ENCODE peak calls at places on chromosomes 16 and 17, in nine cellular contexts. F is fibroblast of the aortic adventitia, K is hepatocyte, H is esophagus squamous epithelium, O is AG04450, E is kidney epithelial cell, N is coronary artery, B is uterus, I is brain microvascular endothelial cell. G is an unnamed sample.

GRCh38 chr17:80114758-80115157 is 13.4 kb downstream of the GAA start:
- DNase-seq in F (no peak), K (no peak), H (no peak), O (no peak), E (no peak), N (no peak), B (no peak), I (no peak), G (no peak)

GRCh38 chr16:9092963-9093477 is 1.6 kb downstream of the HAPSTR1 start:
- DNase-seq in F (no peak), K (peak), H (no peak), O (no peak), E (no peak), N (no peak), B (peak), I (no peak), G (no peak)

GRCh38 chr17:142876-143784 is 5.8 kb downstream of the SCGB1C2 start:
- DNase-seq in F (no peak), K (no peak), H (no peak), O (no peak), E (no peak), N (no peak), B (no peak), I (no peak), G (no peak)

GRCh38 chr17:67891481-67892119 is 66.3 kb downstream of the BPTF start:
- DNase-seq in F (peak), K (peak), H (no peak), O (peak), E (peak), N (no peak), B (no peak), I (peak), G (peak)

GRCh38 chr17:49977463-49978389 is 8.7 kb downstream of the DLX4 start:
- DNase-seq in F (no peak), K (no peak), H (no peak), O (no peak), E (no peak), N (no peak), B (no peak), I (no peak), G (no peak)

GRCh38 chr16:4021070-4021779 is 95.0 kb downstream of the ADCY9 start:
- DNase-seq in F (peak), K (peak), H (no peak), O (no peak), E (peak), N (no peak), B (no peak), I (no peak), G (peak)

GRCh38 chr16:81526935-81527334 is 82.3 kb downstream of the CMIP start:
- DNase-seq in F (peak), K (peak), H (no peak), O (no peak), E (no peak), N (no peak), B (no peak), I (peak), G (no peak)

GRCh38 chr17:40616592-40616991 is 31.0 kb downstream of the SMARCE1 start:
- DNase-seq in F (no peak), K (no peak), H (no peak), O (no peak), E (no peak), N (no peak), B (no peak), I (no peak), G (no peak)

GRCh38 chr17:34669511-34669910 is 90.1 kb downstream of the TMEM132E start:
- DNase-seq in F (no peak), K (no peak), H (no peak), O (no peak), E (no peak), N (peak), B (no peak), I (no peak), G (no peak)

GRCh38 chr16:75614247-75614897 is 8.7 kb downstream of the ADAT1 start:
- DNase-seq in F (peak), K (no peak), H (no peak), O (no peak), E (no peak), N (no peak), B (no peak), I (peak), G (peak)

GRCh38 chr16:30526137-30526822 is at the start of gene ZNF768:
- DNase-seq in F (peak), K (peak), H (no peak), O (no peak), E (no peak), N (no peak), B (peak), I (no peak), G (peak)

GRCh38 chr16:57619606-57620315 is 8.7 kb upstream of the ADGRG1 start:
- DNase-seq in F (no peak), K (peak), H (no peak), O (no peak), E (no peak), N (peak), B (peak), I (no peak), G (no peak)

GRCh38 chr16:73711441-73712080 is 585.1 kb upstream of the PSMD7 start:
- DNase-seq in F (no peak), K (no peak), H (no peak), O (no peak), E (no peak), N (no peak), B (no peak), I (no peak), G (no peak)

GRCh38 chr16:65118866-65119265 is 3.0 kb downstream of the CDH11 start:
- DNase-seq in F (no peak), K (no peak), H (no peak), O (no peak), E (no peak), N (no peak), B (no peak), I (no peak), G (no peak)

GRCh38 chr17:47967607-47968252 is 3.2 kb upstream of the CDK5RAP3 start:
- DNase-seq in F (peak), K (peak), H (no peak), O (peak), E (no peak), N (no peak), B (peak), I (peak), G (peak)

GRCh38 chr17:75853410-75853809 is 1.7 kb downstream of the WBP2 start:
- DNase-seq in F (no peak), K (no peak), H (no peak), O (no peak), E (no peak), N (no peak), B (no peak), I (peak), G (peak)

GRCh38 chr17:56639517-56639916 is 46.0 kb downstream of the NOG start:
- DNase-seq in F (no peak), K (no peak), H (no peak), O (no peak), E (no peak), N (no peak), B (no peak), I (no peak), G (no peak)

GRCh38 chr17:78317817-78318400 is 42.0 kb downstream of the SOCS3 start:
- DNase-seq in F (no peak), K (no peak), H (no peak), O (no peak), E (no peak), N (no peak), B (no peak), I (no peak), G (no peak)

GRCh38 chr16:526181-527014 is 1.1 kb upstream of the CAPN15 start:
- DNase-seq in F (peak), K (peak), H (no peak), O (no peak), E (no peak), N (peak), B (no peak), I (no peak), G (no peak)

GRCh38 chr17:66290097-66290722 is 12.2 kb upstream of the PRKCA start:
- DNase-seq in F (no peak), K (no peak), H (no peak), O (no peak), E (no peak), N (no peak), B (no peak), I (no peak), G (no peak)

GRCh38 chr16:69318911-69319289 is 7.8 kb downstream of the VPS4A start:
- DNase-seq in F (no peak), K (no peak), H (no peak), O (no peak), E (no peak), N (no peak), B (peak), I (no peak), G (no peak)

GRCh38 chr16:64975821-64976220 is 146.0 kb downstream of the CDH11 start:
- DNase-seq in F (peak), K (no peak), H (no peak), O (no peak), E (no peak), N (no peak), B (no peak), I (no peak), G (peak)

GRCh38 chr17:12667299-12667958 is 1.7 kb downstream of the MYOCD start:
- DNase-seq in F (peak), K (peak), H (no peak), O (peak), E (no peak), N (no peak), B (peak), I (peak), G (peak)

GRCh38 chr17:15659236-15659635 is 24.9 kb downstream of the TRIM16 start:
- DNase-seq in F (no peak), K (no peak), H (no peak), O (no peak), E (no peak), N (no peak), B (no peak), I (no peak), G (no peak)

GRCh38 chr17:57062865-57063264 is 22.2 kb upstream of the AKAP1 start:
- DNase-seq in F (no peak), K (no peak), H (no peak), O (no peak), E (no peak), N (no peak), B (no peak), I (no peak), G (no peak)

GRCh38 chr16:70252355-70252988 is 732 bp upstream of the EXOSC6 start:
- DNase-seq in F (peak), K (no peak), H (no peak), O (no peak), E (no peak), N (no peak), B (no peak), I (no peak), G (peak)

GRCh38 chr17:50926523-50926922 is 60.4 kb upstream of the TOB1 start:
- DNase-seq in F (no peak), K (no peak), H (no peak), O (no peak), E (no peak), N (no peak), B (no peak), I (no peak), G (no peak)

GRCh38 chr17:1906622-1907021 is 76.8 kb downstream of the RPA1 start:
- DNase-seq in F (peak), K (peak), H (no peak), O (no peak), E (no peak), N (no peak), B (no peak), I (no peak), G (no peak)

GRCh38 chr16:9370071-9370491 is 278.6 kb downstream of the HAPSTR1 start:
- DNase-seq in F (no peak), K (no peak), H (no peak), O (no peak), E (no peak), N (no peak), B (no peak), I (no peak), G (no peak)

GRCh38 chr17:74690409-74690825 is 22.3 kb downstream of the CD300LF start:
- DNase-seq in F (no peak), K (peak), H (no peak), O (no peak), E (no peak), N (no peak), B (no peak), I (no peak), G (no peak)

GRCh38 chr16:12132850-12133249 is 156.3 kb downstream of the SNX29 start:
- DNase-seq in F (no peak), K (no peak), H (no peak), O (no peak), E (no peak), N (no peak), B (no peak), I (no peak), G (no peak)

GRCh38 chr16:82070656-82071369 is 35.8 kb downstream of the HSD17B2 start:
- DNase-seq in F (peak), K (no peak), H (no peak), O (peak), E (peak), N (no peak), B (no peak), I (peak), G (peak)

GRCh38 chr16:11627822-11628457 is 40.3 kb upstream of the SNN start:
- DNase-seq in F (peak), K (peak), H (no peak), O (no peak), E (peak), N (no peak), B (no peak), I (no peak), G (no peak)

GRCh38 chr16:71540-72341 is 690 bp downstream of the RHBDF1 start:
- DNase-seq in F (peak), K (peak), H (no peak), O (no peak), E (no peak), N (peak), B (peak), I (peak), G (peak)

GRCh38 chr17:57514614-57515013 is 230.5 kb downstream of the CCDC182 start:
- DNase-seq in F (no peak), K (no peak), H (no peak), O (no peak), E (no peak), N (no peak), B (no peak), I (no peak), G (no peak)

GRCh38 chr17:7177954-7178477 is 1.2 kb downstream of the ASGR1 start:
- DNase-seq in F (no peak), K (peak), H (no peak), O (no peak), E (no peak), N (no peak), B (no peak), I (no peak), G (peak)

GRCh38 chr16:52872706-52873105 is 180.0 kb downstream of the CHD9NB start:
- DNase-seq in F (no peak), K (no peak), H (no peak), O (no peak), E (no peak), N (no peak), B (no peak), I (no peak), G (no peak)

GRCh38 chr16:52871481-52871880 is 181.2 kb downstream of the CHD9NB start:
- DNase-seq in F (no peak), K (no peak), H (no peak), O (no peak), E (no peak), N (no peak), B (no peak), I (no peak), G (no peak)

GRCh38 chr16:52873997-52874500 is 178.6 kb downstream of the CHD9NB start:
- DNase-seq in F (no peak), K (no peak), H (no peak), O (no peak), E (no peak), N (no peak), B (no peak), I (no peak), G (no peak)

GRCh38 chr16:52869243-52869642 is 183.5 kb downstream of the CHD9NB start:
- DNase-seq in F (no peak), K (no peak), H (no peak), O (no peak), E (no peak), N (no peak), B (no peak), I (no peak), G (no peak)
- TF ChIP-seq CTCF in F (no peak), K (no peak), H (no peak), O (no peak), E (no peak), N (no peak), B (no peak), I (no peak), G (no peak)

GRCh38 chr17:19973146-19973545 is 4.5 kb downstream of the AKAP10 start:
- DNase-seq in F (no peak), K (no peak), H (no peak), O (no peak), E (no peak), N (no peak), B (no peak), I (no peak), G (no peak)

GRCh38 chr17:19977360-19978205 is at the start of gene AKAP10:
- DNase-seq in F (peak), K (peak), H (peak), O (peak), E (peak), N (peak), B (peak), I (peak), G (peak)

GRCh38 chr17:19978206-19978802 is 676 bp upstream of the AKAP10 start:
- DNase-seq in F (peak), K (peak), H (no peak), O (no peak), E (no peak), N (no peak), B (no peak), I (no peak), G (no peak)

GRCh38 chr17:19978803-19979202 is 1.2 kb upstream of the AKAP10 start:
- DNase-seq in F (no peak), K (no peak), H (no peak), O (no peak), E (no peak), N (no peak), B (no peak), I (no peak), G (no peak)

DNA sequence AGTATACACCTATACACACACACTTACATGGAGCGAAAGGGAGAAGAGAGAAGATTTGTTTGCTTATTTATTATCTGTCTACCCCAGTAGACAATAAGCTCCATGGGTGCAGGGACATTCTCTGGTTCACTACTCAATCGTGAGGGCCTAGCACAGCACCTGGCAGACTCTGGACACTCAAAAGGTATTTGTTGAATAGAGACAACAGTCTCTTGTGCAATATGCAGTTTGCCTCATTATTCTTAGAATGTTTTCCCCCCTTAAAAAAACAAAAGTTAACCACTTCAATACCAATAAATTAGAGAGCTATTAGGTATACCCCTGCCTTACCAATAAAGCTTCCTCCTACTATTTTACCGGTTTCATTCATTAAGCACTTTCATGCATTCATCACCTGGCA is 2.0 kb downstream of the AKAP10 start:
- DNase-seq in F (no peak), K (no peak), H (no peak), O (no peak), E (no peak), N (no peak), B (no peak), I (no peak), G (no peak)
- H3K4me3 ChIP-seq in F (no peak), K (no peak), H (no peak), O (no peak), E (no peak), N (no peak), B (no peak), I (no peak), G (no peak)

DNA sequence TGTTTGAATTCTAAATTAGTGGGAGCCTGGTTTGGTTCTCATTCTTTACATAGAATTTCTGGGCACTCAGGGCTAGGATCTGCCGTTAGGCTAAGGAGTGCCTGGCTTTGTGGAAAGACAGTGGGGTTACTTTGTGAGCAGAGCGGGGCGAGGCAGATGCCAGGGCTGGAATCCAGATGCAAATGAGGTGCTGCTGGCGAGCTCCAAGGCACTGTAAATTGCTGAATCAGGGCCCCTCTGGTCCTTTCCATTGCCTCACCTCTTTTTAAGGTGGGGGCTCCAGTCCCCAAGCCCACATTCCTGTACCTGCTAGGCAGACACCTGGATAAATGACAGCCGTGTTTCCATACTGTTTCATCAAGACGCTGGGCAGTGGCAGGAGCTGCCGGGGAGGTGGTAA is 33.8 kb downstream of the PIPOX start:
- DNase-seq in F (no peak), K (no peak), H (no peak), O (no peak), E (no peak), N (no peak), B (no peak), I (no peak), G (no peak)
- TF ChIP-seq CTCF in F (no peak), K (no peak), H (no peak), O (no peak), E (no peak), N (no peak), B (no peak), I (no peak), G (no peak)

DNA sequence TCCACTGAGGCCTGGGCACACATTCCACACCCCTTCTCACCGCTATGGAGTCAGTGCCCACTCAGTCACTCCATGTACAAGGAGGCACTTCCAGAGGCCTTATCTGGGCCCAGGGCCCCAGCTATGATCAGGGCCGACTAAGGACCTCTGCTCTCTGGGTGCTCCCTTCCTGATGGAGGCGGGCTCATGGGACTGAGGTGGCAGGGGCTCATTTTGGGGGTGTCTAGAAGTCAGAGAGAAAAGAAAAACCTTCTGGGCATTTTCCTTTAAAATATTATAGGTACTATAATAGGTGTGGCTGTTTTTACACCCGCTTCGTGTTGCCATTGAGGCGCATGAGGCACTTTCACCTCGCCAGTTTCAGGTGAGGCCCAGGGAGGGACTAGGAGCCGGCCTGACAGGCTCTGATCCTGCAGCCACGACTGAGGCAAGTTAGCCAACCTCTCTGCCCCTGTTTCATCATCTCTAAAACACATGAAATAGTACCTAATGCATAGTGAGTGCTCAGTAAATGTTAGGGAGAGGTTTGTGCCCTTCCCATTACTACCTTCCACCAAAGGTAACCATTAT is 14.4 kb downstream of the B9D1 start:
- DNase-seq in F (no peak), K (no peak), H (no peak), O (no peak), E (no peak), N (no peak), B (no peak), I (no peak), G (no peak)
- H3K4me3 ChIP-seq in F (no peak), K (no peak), H (no peak), O (no peak), E (no peak), N (no peak), B (no peak), I (no peak), G (no peak)

GRCh38 chr16:67935402-67936123 is 1.1 kb downstream of the PSMB10 start:
- DNase-seq in F (peak), K (peak), H (peak), O (peak), E (peak), N (peak), B (peak), I (peak), G (peak)
- TF ChIP-seq CTCF in F (no peak), K (no peak), H (peak), O (no peak), E (no peak), N (no peak), B (peak), I (no peak), G (no peak)

G was measured in foreskin fibroblast.